ENCODE peak calls at places on chromosome 15, in six cellular contexts. X is body of pancreas, V is AG04450, Z is GM12878, K is transverse colon, D is neural progenitor cell. R is an unnamed sample.

GRCh38 chr15:45829336-45830153 is 194.7 kb downstream of the SQOR start:
- DNase-seq in X (peak; percentile 75), V (no peak), Z (no peak), K (peak; percentile 46), D (no peak), R (no peak)

GRCh38 chr15:32936283-32936918 is 218.6 kb downstream of the GREM1 start:
- DNase-seq in X (no peak), V (no peak), Z (no peak), K (no peak), D (no peak), R (no peak)

GRCh38 chr15:88920186-88920891 is 7.2 kb upstream of the MFGE8 start:
- DNase-seq in X (no peak), V (no peak), Z (no peak), K (no peak), D (no peak), R (no peak)

GRCh38 chr15:64883097-64883581 is 28.6 kb upstream of the ANKDD1A start:
- DNase-seq in X (no peak), V (no peak), Z (peak; percentile 83), K (no peak), D (no peak), R (no peak)

GRCh38 chr15:51499379-51499976 is 123.1 kb downstream of the DMXL2 start:
- DNase-seq in X (no peak), V (peak; percentile 15), Z (no peak), K (no peak), D (peak; percentile 49), R (peak; percentile 2)

GRCh38 chr15:91887921-91888373 is 34.4 kb downstream of the SLCO3A1 start:
- DNase-seq in X (no peak), V (no peak), Z (no peak), K (no peak), D (no peak), R (no peak)

GRCh38 chr15:67824157-67824899 is 981 bp upstream of the SKOR1 start:
- DNase-seq in X (no peak), V (no peak), Z (no peak), K (no peak), D (no peak), R (no peak)

GRCh38 chr15:39624806-39625205 is 43.9 kb downstream of the THBS1 start:
- DNase-seq in X (no peak), V (peak; percentile 72), Z (peak; percentile 45), K (peak; percentile 74), D (no peak), R (peak; percentile 74)

GRCh38 chr15:90866161-90866715 is 2.1 kb upstream of the FURIN start:
- DNase-seq in X (no peak), V (no peak), Z (no peak), K (no peak), D (no peak), R (no peak)

GRCh38 chr15:91561371-91562100 is 292.0 kb upstream of the SLCO3A1 start:
- DNase-seq in X (no peak), V (peak; percentile 85), Z (no peak), K (no peak), D (peak; percentile 3), R (peak; percentile 89)

GRCh38 chr15:58453931-58454793 is 22.4 kb downstream of the LIPC start:
- DNase-seq in X (no peak), V (no peak), Z (no peak), K (no peak), D (no peak), R (no peak)

GRCh38 chr15:51401872-51402517 is 60.5 kb downstream of the GLDN start:
- DNase-seq in X (peak; percentile 43), V (no peak), Z (no peak), K (peak; percentile 19), D (peak; percentile 67), R (no peak)

GRCh38 chr15:69592954-69593353 is 140.3 kb downstream of the RPLP1 start:
- DNase-seq in X (no peak), V (no peak), Z (no peak), K (no peak), D (no peak), R (no peak)

GRCh38 chr15:68843425-68844311 is 23.0 kb upstream of the ANP32A start:
- DNase-seq in X (no peak), V (no peak), Z (no peak), K (peak; percentile 10), D (peak; percentile 80), R (no peak)

DNA sequence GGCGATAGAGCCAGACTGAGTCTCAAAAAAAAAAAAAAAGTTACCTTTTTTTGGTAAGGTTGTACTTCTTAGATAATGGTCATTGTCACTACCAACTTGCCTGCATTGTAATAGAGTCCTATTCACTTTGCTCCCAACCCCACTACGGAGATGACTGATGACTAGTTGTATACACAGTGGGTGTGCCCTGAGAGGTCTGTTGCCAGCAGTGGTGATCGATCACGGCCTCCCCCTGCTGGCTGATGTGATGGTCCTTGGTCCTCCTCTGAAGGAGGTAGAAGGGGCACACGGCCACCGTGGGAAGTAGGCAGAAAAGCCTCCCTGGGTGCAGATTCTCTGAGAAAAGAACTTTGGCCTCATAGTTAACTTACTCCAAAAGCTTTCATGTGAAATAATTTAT is 10.7 kb downstream of the GCNT3 start:
- DNase-seq in X (peak; percentile 17), V (no peak), Z (no peak), K (peak; percentile 84), D (peak; percentile 55), R (no peak)
- TF ChIP-seq CTCF in X (no peak), V (peak; percentile 37), Z (peak; percentile 54), K (peak; percentile 46), D (peak; percentile 58), R (peak; percentile 63)

GRCh38 chr15:72690938-72691337 is 4.9 kb downstream of the BBS4 start:
- DNase-seq in X (no peak), V (no peak), Z (no peak), K (no peak), D (no peak), R (no peak)
- H3K4me3 ChIP-seq in X (no peak overlapping the region), V (no peak overlapping the region), Z (no peak overlapping the region), K (no peak overlapping the region), D (no peak overlapping the region), R (no peak overlapping the region)

GRCh38 chr15:74034206-74034755 is 39.8 kb downstream of the PML start:
- DNase-seq in X (no peak), V (no peak), Z (no peak), K (no peak), D (no peak), R (no peak)

GRCh38 chr15:74038707-74039655 is 43.4 kb downstream of the GOLGA6A start:
- DNase-seq in X (no peak), V (no peak), Z (no peak), K (no peak), D (no peak), R (no peak)

GRCh38 chr15:74035121-74035829 is 40.8 kb downstream of the PML start:
- DNase-seq in X (no peak), V (no peak), Z (no peak), K (no peak), D (no peak), R (no peak)

GRCh38 chr15:74037171-74038117 is 42.9 kb downstream of the PML start:
- DNase-seq in X (no peak), V (no peak), Z (no peak), K (no peak), D (no peak), R (no peak)

GRCh38 chr15:74036271-74037170 is 42.0 kb downstream of the PML start:
- DNase-seq in X (peak; percentile 46), V (peak; percentile 30), Z (no peak), K (peak; percentile 64), D (peak; percentile 82), R (no peak)
- TF ChIP-seq CTCF in X (no peak), V (peak; percentile 72), Z (peak; percentile 23), K (peak; percentile 50), D (peak; percentile 69), R (peak; percentile 63)

DNA sequence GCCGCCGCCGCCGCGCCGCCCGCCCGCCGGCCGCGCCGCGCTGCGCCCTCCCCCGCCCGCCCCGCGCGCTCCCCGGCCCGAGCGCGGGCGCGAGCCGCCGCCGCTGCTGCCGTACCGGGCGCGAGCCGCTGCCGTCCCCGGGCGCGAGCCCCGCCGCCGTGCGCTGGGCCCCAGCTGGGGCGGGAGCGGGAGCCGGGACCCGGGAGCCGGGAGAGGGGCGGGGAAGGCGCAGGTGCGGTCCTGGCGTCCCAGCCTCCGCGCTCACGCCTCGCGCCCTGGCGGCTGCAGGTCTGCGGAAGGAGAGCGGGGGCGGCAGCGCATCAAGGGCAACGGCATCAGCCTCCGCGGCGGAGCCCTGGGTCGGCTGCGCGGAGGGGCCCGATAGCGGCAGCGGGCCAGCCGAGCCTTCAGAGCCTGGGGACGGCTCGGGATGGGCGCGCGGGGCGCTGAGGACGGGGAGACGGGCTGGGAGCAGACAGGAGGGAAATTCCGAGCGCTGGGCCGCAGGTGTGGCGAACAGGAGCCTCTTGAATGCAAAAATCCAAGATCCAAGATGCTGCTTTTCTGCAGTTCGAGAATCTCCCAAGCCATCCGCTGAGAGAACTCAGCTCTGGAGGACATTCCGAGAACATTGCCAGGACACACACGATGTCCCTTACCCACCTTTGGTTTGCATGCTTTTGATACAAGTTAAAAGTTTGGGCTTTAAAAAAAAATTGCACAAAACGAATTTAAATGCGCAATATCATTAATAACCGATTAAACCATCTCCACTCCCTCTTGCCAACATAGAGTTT is 251.1 kb downstream of the TJP1 start:
- DNase-seq in X (peak; percentile 45), V (no peak), Z (no peak), K (peak; percentile 50), D (peak; percentile 90), R (no peak)
- H3K4me3 ChIP-seq in X (peak overlapping the region; percentile 35), V (peak overlapping the region; percentile 4), Z (no peak overlapping the region), K (peak overlapping the region; percentile 41), D (peak overlapping the region; percentile 63), R (peak overlapping the region; percentile 55)

GRCh38 chr15:79004336-79004735 is 59.5 kb upstream of the CTSH start:
- DNase-seq in X (no peak), V (peak; percentile 56), Z (peak; percentile 86), K (peak; percentile 18), D (no peak), R (no peak)
- TF ChIP-seq CTCF in X (no peak), V (no peak), Z (no peak), K (no peak), D (no peak), R (no peak)

GRCh38 chr15:62619105-62619504 is 423.4 kb upstream of the TPM1 start:
- DNase-seq in X (no peak), V (no peak), Z (no peak), K (no peak), D (no peak), R (no peak)
- H3K4me3 ChIP-seq in X (no peak overlapping the region), V (no peak overlapping the region), Z (no peak overlapping the region), K (no peak overlapping the region), D (no peak overlapping the region), R (no peak overlapping the region)

GRCh38 chr15:79025201-79025600 is 65.4 kb downstream of the RASGRF1 start:
- DNase-seq in X (no peak), V (no peak), Z (no peak), K (peak; percentile 23), D (peak; percentile 24), R (no peak)
- TF ChIP-seq CTCF in X (no peak), V (peak; percentile 9), Z (peak; percentile 38), K (no peak), D (peak; percentile 19), R (peak; percentile 28)